ENCODE peak calls at places on chromosomes 5 and 9, in nine cellular contexts. One of them, this sample, is unnamed.

GRCh38 chr5:177111720-177112394 is 21.7 kb upstream of the NSD1 start:
- DNase-seq in germinal center: peak; percentile 83
- DNase-seq in caudate nucleus: peak; percentile 16
- DNase-seq in SK-N-DZ: peak; percentile 78
- DNase-seq in heart left ventricle: peak; percentile 40
- DNase-seq in GM12891: peak; percentile 74
- DNase-seq in DND-41: peak; percentile 74
- DNase-seq in Right ventricle myocardium superior: peak; percentile 75
- DNase-seq in IMR-90: peak; percentile 30
- DNase-seq in this sample: peak; percentile 7

GRCh38 chr5:160938532-160938931 is 86.5 kb upstream of the ATP10B start:
- DNase-seq in caudate nucleus: no peak
- DNase-seq in SK-N-DZ: no peak
- DNase-seq in GM12891: no peak
- DNase-seq in IMR-90: no peak
- DNase-seq in heart left ventricle: peak; percentile 8
- DNase-seq in DND-41: no peak
- DNase-seq in Right ventricle myocardium superior: no peak
- DNase-seq in germinal center: no peak
- DNase-seq in this sample: peak; percentile 3

GRCh38 chr9:17793713-17794622 is 215.1 kb downstream of the SH3GL2 start:
- DNase-seq in Right ventricle myocardium superior: no peak
- DNase-seq in caudate nucleus: no peak
- DNase-seq in heart left ventricle: no peak
- DNase-seq in germinal center: no peak
- DNase-seq in IMR-90: no peak
- DNase-seq in GM12891: no peak
- DNase-seq in SK-N-DZ: peak; percentile 8
- DNase-seq in DND-41: no peak
- DNase-seq in this sample: no peak

GRCh38 chr5:83714780-83715179 is 5.9 kb downstream of the HAPLN1 start:
- DNase-seq in heart left ventricle: no peak
- DNase-seq in germinal center: no peak
- DNase-seq in Right ventricle myocardium superior: no peak
- DNase-seq in GM12891: no peak
- DNase-seq in DND-41: no peak
- DNase-seq in SK-N-DZ: no peak
- DNase-seq in IMR-90: no peak
- DNase-seq in caudate nucleus: no peak
- DNase-seq in this sample: no peak

GRCh38 chr5:6574111-6574510 is 58.7 kb downstream of the NSUN2 start:
- DNase-seq in SK-N-DZ: no peak
- DNase-seq in Right ventricle myocardium superior: no peak
- DNase-seq in heart left ventricle: no peak
- DNase-seq in germinal center: no peak
- DNase-seq in GM12891: no peak
- DNase-seq in caudate nucleus: no peak
- DNase-seq in DND-41: no peak
- DNase-seq in IMR-90: no peak
- DNase-seq in this sample: no peak

GRCh38 chr9:124355941-124356744 is 59.1 kb downstream of the PSMB7 start:
- DNase-seq in GM12891: no peak
- DNase-seq in caudate nucleus: no peak
- DNase-seq in DND-41: no peak
- DNase-seq in SK-N-DZ: no peak
- DNase-seq in IMR-90: no peak
- DNase-seq in heart left ventricle: no peak
- DNase-seq in Right ventricle myocardium superior: no peak
- DNase-seq in germinal center: no peak
- DNase-seq in this sample: no peak

GRCh38 chr5:81971086-81971693 is 633 bp upstream of the ATG10 start:
- DNase-seq in SK-N-DZ: peak; percentile 26
- DNase-seq in Right ventricle myocardium superior: no peak
- DNase-seq in IMR-90: peak; percentile 21
- DNase-seq in DND-41: peak; percentile 31
- DNase-seq in heart left ventricle: no peak
- DNase-seq in caudate nucleus: no peak
- DNase-seq in GM12891: no peak
- DNase-seq in germinal center: peak; percentile 38
- DNase-seq in this sample: peak; percentile 40

GRCh38 chr5:109329296-109330252 is 80.2 kb downstream of the PJA2 start:
- DNase-seq in IMR-90: peak; percentile 93
- DNase-seq in SK-N-DZ: no peak
- DNase-seq in DND-41: no peak
- DNase-seq in heart left ventricle: no peak
- DNase-seq in Right ventricle myocardium superior: no peak
- DNase-seq in GM12891: no peak
- DNase-seq in caudate nucleus: no peak
- DNase-seq in germinal center: no peak
- DNase-seq in this sample: peak; percentile 30

GRCh38 chr9:3288686-3289085 is 237.1 kb downstream of the RFX3 start:
- DNase-seq in DND-41: no peak
- DNase-seq in SK-N-DZ: no peak
- DNase-seq in Right ventricle myocardium superior: no peak
- DNase-seq in caudate nucleus: no peak
- DNase-seq in GM12891: no peak
- DNase-seq in heart left ventricle: no peak
- DNase-seq in IMR-90: no peak
- DNase-seq in germinal center: no peak
- DNase-seq in this sample: peak; percentile 50

GRCh38 chr9:133321411-133321935 is 14.5 kb downstream of the SURF6 start:
- DNase-seq in IMR-90: no peak
- DNase-seq in germinal center: no peak
- DNase-seq in caudate nucleus: no peak
- DNase-seq in GM12891: no peak
- DNase-seq in heart left ventricle: no peak
- DNase-seq in SK-N-DZ: no peak
- DNase-seq in DND-41: no peak
- DNase-seq in Right ventricle myocardium superior: no peak
- DNase-seq in this sample: no peak

This sample was measured in AML-193.